ENCODE peak calls at places on chromosome 1, in eight cellular contexts. One of them, this sample, is unnamed.

GRCh38 chr1:20058531-20058930 is 11.5 kb upstream of the PLA2G5 start:
- DNase-seq in heart right ventricle: no peak
- DNase-seq in transverse colon: no peak
- DNase-seq in pancreas: no peak
- DNase-seq in GM06990: no peak
- DNase-seq in epithelial cell of esophagus: peak; percentile 39
- DNase-seq in CD8-positive, alpha-beta T cell: no peak
- DNase-seq in GM12865: peak; percentile 62
- DNase-seq in this sample: peak; percentile 10

GRCh38 chr1:206833741-206834140 is 31.7 kb upstream of the IL20 start:
- DNase-seq in heart right ventricle: no peak
- DNase-seq in transverse colon: peak; percentile 33
- DNase-seq in pancreas: no peak
- DNase-seq in GM06990: no peak
- DNase-seq in epithelial cell of esophagus: peak; percentile 61
- DNase-seq in CD8-positive, alpha-beta T cell: no peak
- DNase-seq in GM12865: no peak
- DNase-seq in this sample: no peak

GRCh38 chr1:85274969-85275453 is 1.4 kb downstream of the BCL10 start:
- DNase-seq in heart right ventricle: no peak
- DNase-seq in transverse colon: no peak
- DNase-seq in pancreas: no peak
- DNase-seq in GM06990: no peak
- DNase-seq in epithelial cell of esophagus: peak; percentile 87
- DNase-seq in CD8-positive, alpha-beta T cell: no peak
- DNase-seq in GM12865: no peak
- DNase-seq in this sample: no peak

GRCh38 chr1:223678841-223679240 is 13.3 kb upstream of the CAPN8 start:
- DNase-seq in heart right ventricle: no peak
- DNase-seq in transverse colon: no peak
- DNase-seq in pancreas: no peak
- DNase-seq in GM06990: no peak
- DNase-seq in epithelial cell of esophagus: peak; percentile 33
- DNase-seq in CD8-positive, alpha-beta T cell: no peak
- DNase-seq in GM12865: no peak
- DNase-seq in this sample: no peak

GRCh38 chr1:89994231-89994804 is 592 bp upstream of the ZNF326 start:
- DNase-seq in heart right ventricle: peak; percentile 26
- DNase-seq in transverse colon: no peak
- DNase-seq in pancreas: peak; percentile 51
- DNase-seq in GM06990: no peak
- DNase-seq in epithelial cell of esophagus: no peak
- DNase-seq in CD8-positive, alpha-beta T cell: no peak
- DNase-seq in GM12865: peak; percentile 11
- DNase-seq in this sample: no peak

GRCh38 chr1:108851567-108851966 is 5.3 kb downstream of the AKNAD1 start:
- DNase-seq in heart right ventricle: no peak
- DNase-seq in transverse colon: no peak
- DNase-seq in pancreas: no peak
- DNase-seq in GM06990: no peak
- DNase-seq in epithelial cell of esophagus: no peak
- DNase-seq in CD8-positive, alpha-beta T cell: no peak
- DNase-seq in GM12865: no peak
- DNase-seq in this sample: no peak

GRCh38 chr1:17239420-17239819 is 9.5 kb upstream of the PADI3 start:
- DNase-seq in heart right ventricle: no peak
- DNase-seq in transverse colon: peak; percentile 54
- DNase-seq in pancreas: peak; percentile 66
- DNase-seq in GM06990: peak; percentile 73
- DNase-seq in epithelial cell of esophagus: peak; percentile 86
- DNase-seq in CD8-positive, alpha-beta T cell: no peak
- DNase-seq in GM12865: peak; percentile 91
- DNase-seq in this sample: peak; percentile 82

GRCh38 chr1:203467550-203467921 is 8.1 kb upstream of the PRELP start:
- DNase-seq in heart right ventricle: peak; percentile 76
- DNase-seq in transverse colon: peak; percentile 59
- DNase-seq in pancreas: no peak
- DNase-seq in GM06990: no peak
- DNase-seq in epithelial cell of esophagus: no peak
- DNase-seq in CD8-positive, alpha-beta T cell: no peak
- DNase-seq in GM12865: no peak
- DNase-seq in this sample: no peak

GRCh38 chr1:168224991-168225390 is 813 bp upstream of the SFT2D2 start:
- DNase-seq in heart right ventricle: no peak
- DNase-seq in transverse colon: no peak
- DNase-seq in pancreas: no peak
- DNase-seq in GM06990: no peak
- DNase-seq in epithelial cell of esophagus: no peak
- DNase-seq in CD8-positive, alpha-beta T cell: no peak
- DNase-seq in GM12865: peak; percentile 21
- DNase-seq in this sample: no peak
- H3K4me3 ChIP-seq in heart right ventricle: no peak overlapping the region
- H3K4me3 ChIP-seq in transverse colon: no peak overlapping the region
- H3K4me3 ChIP-seq in pancreas: no peak overlapping the region
- H3K4me3 ChIP-seq in GM06990: no peak overlapping the region
- H3K4me3 ChIP-seq in epithelial cell of esophagus: peak overlapping the region; percentile 83
- H3K4me3 ChIP-seq in CD8-positive, alpha-beta T cell: no peak overlapping the region
- H3K4me3 ChIP-seq in GM12865: peak overlapping the region; percentile 97
- H3K4me3 ChIP-seq in this sample: peak overlapping the region; percentile 85

GRCh38 chr1:54314691-54315455 is 91.3 kb downstream of the SSBP3 start:
- DNase-seq in heart right ventricle: no peak
- DNase-seq in transverse colon: peak; percentile 61
- DNase-seq in pancreas: no peak
- DNase-seq in GM06990: no peak
- DNase-seq in epithelial cell of esophagus: peak; percentile 26
- DNase-seq in CD8-positive, alpha-beta T cell: no peak
- DNase-seq in GM12865: no peak
- DNase-seq in this sample: no peak
- TF ChIP-seq CTCF in heart right ventricle: no peak
- TF ChIP-seq CTCF in transverse colon: no peak
- TF ChIP-seq CTCF in pancreas: no peak
- TF ChIP-seq CTCF in GM06990: no peak
- TF ChIP-seq CTCF in epithelial cell of esophagus: no peak
- TF ChIP-seq CTCF in CD8-positive, alpha-beta T cell: no peak
- TF ChIP-seq CTCF in GM12865: no peak
- TF ChIP-seq CTCF in this sample: no peak

GRCh38 chr1:225879521-225880209 is 2.5 kb downstream of the TMEM63A start:
- DNase-seq in heart right ventricle: no peak
- DNase-seq in transverse colon: peak; percentile 68
- DNase-seq in pancreas: peak; percentile 64
- DNase-seq in GM06990: no peak
- DNase-seq in epithelial cell of esophagus: no peak
- DNase-seq in CD8-positive, alpha-beta T cell: no peak
- DNase-seq in GM12865: no peak
- DNase-seq in this sample: no peak

GRCh38 chr1:225882008-225882698 is at the start of gene TMEM63A:
- DNase-seq in heart right ventricle: peak; percentile 97
- DNase-seq in transverse colon: peak; percentile 94
- DNase-seq in pancreas: peak; percentile 92
- DNase-seq in GM06990: peak; percentile 87
- DNase-seq in epithelial cell of esophagus: peak; percentile 73
- DNase-seq in CD8-positive, alpha-beta T cell: peak; percentile 78
- DNase-seq in GM12865: peak; percentile 92
- DNase-seq in this sample: no peak

GRCh38 chr1:225881081-225882007 is 836 bp downstream of the TMEM63A start:
- DNase-seq in heart right ventricle: peak; percentile 68
- DNase-seq in transverse colon: peak; percentile 75
- DNase-seq in pancreas: peak; percentile 72
- DNase-seq in GM06990: peak; percentile 57
- DNase-seq in epithelial cell of esophagus: peak; percentile 47
- DNase-seq in CD8-positive, alpha-beta T cell: no peak
- DNase-seq in GM12865: peak; percentile 74
- DNase-seq in this sample: no peak

GRCh38 chr1:225880210-225880584 is 2.0 kb downstream of the TMEM63A start:
- DNase-seq in heart right ventricle: no peak
- DNase-seq in transverse colon: peak; percentile 54
- DNase-seq in pancreas: peak; percentile 49
- DNase-seq in GM06990: no peak
- DNase-seq in epithelial cell of esophagus: no peak
- DNase-seq in CD8-positive, alpha-beta T cell: no peak
- DNase-seq in GM12865: no peak
- DNase-seq in this sample: no peak

GRCh38 chr1:225880636-225881035 is 1.5 kb downstream of the TMEM63A start:
- DNase-seq in heart right ventricle: no peak
- DNase-seq in transverse colon: no peak
- DNase-seq in pancreas: no peak
- DNase-seq in GM06990: no peak
- DNase-seq in epithelial cell of esophagus: no peak
- DNase-seq in CD8-positive, alpha-beta T cell: no peak
- DNase-seq in GM12865: no peak
- DNase-seq in this sample: no peak
- H3K4me3 ChIP-seq in heart right ventricle: no peak overlapping the region
- H3K4me3 ChIP-seq in transverse colon: no peak overlapping the region
- H3K4me3 ChIP-seq in pancreas: no peak overlapping the region
- H3K4me3 ChIP-seq in GM06990: no peak overlapping the region
- H3K4me3 ChIP-seq in epithelial cell of esophagus: no peak overlapping the region
- H3K4me3 ChIP-seq in CD8-positive, alpha-beta T cell: peak overlapping the region; percentile 85
- H3K4me3 ChIP-seq in GM12865: no peak overlapping the region
- H3K4me3 ChIP-seq in this sample: peak overlapping the region; percentile 97

DNA sequence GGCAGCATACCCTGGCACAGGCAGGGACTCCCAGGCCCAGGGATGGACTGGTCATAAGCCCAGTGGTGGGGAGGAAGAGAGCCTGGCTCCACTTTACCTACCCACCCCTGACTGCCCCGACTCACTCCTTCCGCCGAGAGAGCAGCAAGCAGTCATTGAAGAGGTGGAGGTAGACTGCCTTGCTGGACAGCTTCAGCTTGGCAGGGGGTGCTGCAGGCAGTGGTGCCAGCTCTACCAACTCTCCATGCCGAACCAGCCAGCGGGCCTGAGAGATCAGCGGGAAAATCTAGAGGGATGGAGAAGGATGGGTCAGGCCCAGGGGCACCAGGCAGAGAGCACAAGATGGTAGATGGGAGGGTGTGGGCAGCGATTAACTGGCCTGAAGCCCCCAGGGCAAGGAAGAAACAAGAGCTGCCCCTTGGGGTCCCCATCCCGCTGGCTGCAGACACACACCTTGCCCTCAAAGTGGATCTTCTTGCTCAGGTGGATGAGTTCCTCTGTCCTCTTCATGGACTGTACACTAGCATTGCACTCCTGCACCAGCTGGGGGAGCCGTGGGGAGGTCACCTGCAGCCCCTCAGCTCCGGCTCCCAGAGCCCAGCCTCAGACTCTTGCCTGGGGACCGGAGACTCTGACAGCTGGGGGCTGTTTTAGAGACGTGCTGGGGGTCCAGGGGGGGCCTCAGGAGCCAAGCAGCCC is 7.7 kb downstream of the ARHGEF19 start:
- DNase-seq in heart right ventricle: no peak
- DNase-seq in transverse colon: peak; percentile 53
- DNase-seq in pancreas: no peak
- DNase-seq in GM06990: no peak
- DNase-seq in epithelial cell of esophagus: peak; percentile 49
- DNase-seq in CD8-positive, alpha-beta T cell: no peak
- DNase-seq in GM12865: no peak
- DNase-seq in this sample: no peak
- TF ChIP-seq CTCF in heart right ventricle: no peak
- TF ChIP-seq CTCF in transverse colon: peak; percentile 17
- TF ChIP-seq CTCF in pancreas: no peak
- TF ChIP-seq CTCF in GM06990: peak; percentile 52
- TF ChIP-seq CTCF in epithelial cell of esophagus: peak; percentile 25
- TF ChIP-seq CTCF in CD8-positive, alpha-beta T cell: peak; percentile 17
- TF ChIP-seq CTCF in GM12865: peak; percentile 29
- TF ChIP-seq CTCF in this sample: peak; percentile 61

GRCh38 chr1:150562384-150563339 is 13.5 kb downstream of the ADAMTSL4 start:
- DNase-seq in heart right ventricle: no peak
- DNase-seq in transverse colon: peak; percentile 84
- DNase-seq in pancreas: no peak
- DNase-seq in GM06990: peak; percentile 80
- DNase-seq in epithelial cell of esophagus: peak; percentile 53
- DNase-seq in CD8-positive, alpha-beta T cell: no peak
- DNase-seq in GM12865: peak; percentile 99
- DNase-seq in this sample: no peak
- H3K4me3 ChIP-seq in heart right ventricle: peak overlapping the region; percentile 54
- H3K4me3 ChIP-seq in transverse colon: no peak overlapping the region
- H3K4me3 ChIP-seq in pancreas: no peak overlapping the region
- H3K4me3 ChIP-seq in GM06990: peak overlapping the region; percentile 68
- H3K4me3 ChIP-seq in epithelial cell of esophagus: no peak overlapping the region
- H3K4me3 ChIP-seq in CD8-positive, alpha-beta T cell: peak overlapping the region; percentile 82
- H3K4me3 ChIP-seq in GM12865: peak overlapping the region; percentile 83
- H3K4me3 ChIP-seq in this sample: peak overlapping the region; percentile 22

DNA sequence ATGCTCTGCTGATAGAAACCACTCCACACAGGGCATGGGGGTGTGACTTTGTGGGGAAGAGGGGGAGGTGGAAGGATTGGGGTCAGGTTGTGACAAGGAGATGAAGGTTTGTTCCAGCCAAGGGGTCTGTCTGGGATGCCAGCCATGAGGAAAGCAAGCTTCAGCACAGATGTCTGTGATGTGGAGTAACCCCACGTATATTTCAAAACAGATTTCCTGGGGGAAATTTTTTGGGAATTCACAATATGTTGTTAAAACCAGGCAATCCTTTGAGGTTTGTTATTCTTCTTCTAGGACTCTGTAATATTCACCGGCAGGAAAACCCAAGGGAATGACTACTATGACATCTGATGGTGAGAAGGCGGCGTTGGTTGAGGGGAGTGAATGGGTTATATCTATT is 255.0 kb upstream of the FGGY start:
- DNase-seq in heart right ventricle: no peak
- DNase-seq in transverse colon: no peak
- DNase-seq in pancreas: no peak
- DNase-seq in GM06990: no peak
- DNase-seq in epithelial cell of esophagus: no peak
- DNase-seq in CD8-positive, alpha-beta T cell: no peak
- DNase-seq in GM12865: no peak
- DNase-seq in this sample: no peak
- TF ChIP-seq CTCF in heart right ventricle: no peak
- TF ChIP-seq CTCF in transverse colon: no peak
- TF ChIP-seq CTCF in pancreas: no peak
- TF ChIP-seq CTCF in GM06990: no peak
- TF ChIP-seq CTCF in epithelial cell of esophagus: no peak
- TF ChIP-seq CTCF in CD8-positive, alpha-beta T cell: no peak
- TF ChIP-seq CTCF in GM12865: no peak
- TF ChIP-seq CTCF in this sample: no peak